ENCODE peak calls at places on chromosomes 13 and 19, in seven cellular contexts. One of them, this sample, is unnamed.

GRCh38 chr13:49840266-49840665 is 47.8 kb upstream of the KPNA3 start:
- DNase-seq in HCT116: no peak
- DNase-seq in GM12878: no peak
- DNase-seq in H1: no peak
- DNase-seq in HepG2: peak
- DNase-seq in K562: no peak
- DNase-seq in SK-N-SH: no peak
- DNase-seq in this sample: no peak

GRCh38 chr19:39124136-39124764 is 1.3 kb upstream of the PAK4 start:
- DNase-seq in HCT116: no peak
- DNase-seq in GM12878: no peak
- DNase-seq in H1: no peak
- DNase-seq in HepG2: peak
- DNase-seq in K562: no peak
- DNase-seq in SK-N-SH: no peak
- DNase-seq in this sample: no peak

GRCh38 chr13:49585220-49586157 is at the start of gene RCBTB1:
- DNase-seq in HCT116: peak
- DNase-seq in GM12878: no peak
- DNase-seq in H1: no peak
- DNase-seq in HepG2: peak
- DNase-seq in K562: peak
- DNase-seq in SK-N-SH: peak
- DNase-seq in this sample: no peak

GRCh38 chr13:46354143-46355087 is 32.6 kb downstream of the RUBCNL start:
- DNase-seq in HCT116: peak
- DNase-seq in GM12878: peak
- DNase-seq in H1: no peak
- DNase-seq in HepG2: peak
- DNase-seq in K562: no peak
- DNase-seq in SK-N-SH: no peak
- DNase-seq in this sample: peak

GRCh38 chr19:4052993-4053422 is 13.7 kb downstream of the ZBTB7A start:
- DNase-seq in HCT116: no peak
- DNase-seq in GM12878: no peak
- DNase-seq in H1: no peak
- DNase-seq in HepG2: peak
- DNase-seq in K562: no peak
- DNase-seq in SK-N-SH: no peak
- DNase-seq in this sample: no peak

GRCh38 chr13:43933378-43933777 is 53.7 kb downstream of the LACC1 start:
- DNase-seq in HCT116: no peak
- DNase-seq in GM12878: peak
- DNase-seq in H1: no peak
- DNase-seq in HepG2: no peak
- DNase-seq in K562: no peak
- DNase-seq in SK-N-SH: no peak
- DNase-seq in this sample: no peak

GRCh38 chr13:76016799-76017198 is 380.7 kb downstream of the LMO7 start:
- DNase-seq in HCT116: peak
- DNase-seq in GM12878: no peak
- DNase-seq in H1: no peak
- DNase-seq in HepG2: peak
- DNase-seq in K562: peak
- DNase-seq in SK-N-SH: peak
- DNase-seq in this sample: no peak

GRCh38 chr19:535017-535835 is 3.7 kb downstream of the CDC34 start:
- DNase-seq in HCT116: no peak
- DNase-seq in GM12878: no peak
- DNase-seq in H1: no peak
- DNase-seq in HepG2: no peak
- DNase-seq in K562: peak
- DNase-seq in SK-N-SH: no peak
- DNase-seq in this sample: no peak

GRCh38 chr13:98172570-98173405 is 4.3 kb downstream of the RNF113B start:
- DNase-seq in HCT116: no peak
- DNase-seq in GM12878: no peak
- DNase-seq in H1: no peak
- DNase-seq in HepG2: no peak
- DNase-seq in K562: no peak
- DNase-seq in SK-N-SH: peak
- DNase-seq in this sample: no peak

GRCh38 chr19:52896431-52897148 is 845 bp downstream of the ZNF320 start:
- DNase-seq in HCT116: no peak
- DNase-seq in GM12878: no peak
- DNase-seq in H1: no peak
- DNase-seq in HepG2: no peak
- DNase-seq in K562: peak
- DNase-seq in SK-N-SH: peak
- DNase-seq in this sample: no peak

GRCh38 chr19:56637976-56638555 is 4.9 kb upstream of the SMIM17 start:
- DNase-seq in HCT116: no peak
- DNase-seq in GM12878: no peak
- DNase-seq in H1: peak
- DNase-seq in HepG2: peak
- DNase-seq in K562: peak
- DNase-seq in SK-N-SH: no peak
- DNase-seq in this sample: no peak

GRCh38 chr19:4594199-4594598 is 34.7 kb upstream of the SEMA6B start:
- DNase-seq in HCT116: no peak
- DNase-seq in GM12878: no peak
- DNase-seq in H1: no peak
- DNase-seq in HepG2: no peak
- DNase-seq in K562: no peak
- DNase-seq in SK-N-SH: no peak
- DNase-seq in this sample: no peak

GRCh38 chr13:113554333-113554700 is 30.2 kb upstream of the TFDP1 start:
- DNase-seq in HCT116: no peak
- DNase-seq in GM12878: no peak
- DNase-seq in H1: no peak
- DNase-seq in HepG2: no peak
- DNase-seq in K562: no peak
- DNase-seq in SK-N-SH: no peak
- DNase-seq in this sample: no peak

GRCh38 chr19:5951338-5951861 is 26.5 kb downstream of the RANBP3 start:
- DNase-seq in HCT116: no peak
- DNase-seq in GM12878: no peak
- DNase-seq in H1: no peak
- DNase-seq in HepG2: no peak
- DNase-seq in K562: no peak
- DNase-seq in SK-N-SH: no peak
- DNase-seq in this sample: no peak

GRCh38 chr13:44155422-44156293 is 218.0 kb upstream of the SERP2 start:
- DNase-seq in HCT116: no peak
- DNase-seq in GM12878: no peak
- DNase-seq in H1: no peak
- DNase-seq in HepG2: no peak
- DNase-seq in K562: peak
- DNase-seq in SK-N-SH: no peak
- DNase-seq in this sample: no peak

GRCh38 chr13:26257049-26257448 is 3.1 kb downstream of the CDK8 start:
- DNase-seq in HCT116: no peak
- DNase-seq in GM12878: no peak
- DNase-seq in H1: no peak
- DNase-seq in HepG2: no peak
- DNase-seq in K562: no peak
- DNase-seq in SK-N-SH: no peak
- DNase-seq in this sample: no peak

GRCh38 chr19:29694669-29695627 is 20.1 kb downstream of the C19orf12 start:
- DNase-seq in HCT116: no peak
- DNase-seq in GM12878: no peak
- DNase-seq in H1: peak
- DNase-seq in HepG2: peak
- DNase-seq in K562: peak
- DNase-seq in SK-N-SH: peak
- DNase-seq in this sample: no peak

GRCh38 chr13:64154514-64154913 is 2738.9 kb upstream of the PCDH20 start:
- DNase-seq in HCT116: peak
- DNase-seq in GM12878: no peak
- DNase-seq in H1: no peak
- DNase-seq in HepG2: no peak
- DNase-seq in K562: no peak
- DNase-seq in SK-N-SH: peak
- DNase-seq in this sample: no peak

GRCh38 chr13:92833071-92833470 is 393.5 kb upstream of the GPC6 start:
- DNase-seq in HCT116: no peak
- DNase-seq in GM12878: no peak
- DNase-seq in H1: no peak
- DNase-seq in HepG2: no peak
- DNase-seq in K562: no peak
- DNase-seq in SK-N-SH: no peak
- DNase-seq in this sample: no peak

GRCh38 chr13:44142911-44143665 is 230.5 kb upstream of the SERP2 start:
- DNase-seq in HCT116: peak
- DNase-seq in GM12878: no peak
- DNase-seq in H1: no peak
- DNase-seq in HepG2: no peak
- DNase-seq in K562: peak
- DNase-seq in SK-N-SH: no peak
- DNase-seq in this sample: no peak

GRCh38 chr19:1540353-1540925 is 16.6 kb downstream of the PLK5 start:
- DNase-seq in HCT116: no peak
- DNase-seq in GM12878: no peak
- DNase-seq in H1: no peak
- DNase-seq in HepG2: no peak
- DNase-seq in K562: no peak
- DNase-seq in SK-N-SH: no peak
- DNase-seq in this sample: no peak

GRCh38 chr19:13092608-13093260 is 9.9 kb downstream of the LYL1 start:
- DNase-seq in HCT116: no peak
- DNase-seq in GM12878: no peak
- DNase-seq in H1: no peak
- DNase-seq in HepG2: peak
- DNase-seq in K562: no peak
- DNase-seq in SK-N-SH: no peak
- DNase-seq in this sample: no peak

GRCh38 chr13:52599853-52600603 is 42.2 kb upstream of the HNRNPA1L2 start:
- DNase-seq in HCT116: no peak
- DNase-seq in GM12878: no peak
- DNase-seq in H1: no peak
- DNase-seq in HepG2: no peak
- DNase-seq in K562: no peak
- DNase-seq in SK-N-SH: peak
- DNase-seq in this sample: no peak

GRCh38 chr13:45925151-45925550 is 73.6 kb upstream of the SIAH3 start:
- DNase-seq in HCT116: no peak
- DNase-seq in GM12878: no peak
- DNase-seq in H1: no peak
- DNase-seq in HepG2: no peak
- DNase-seq in K562: peak
- DNase-seq in SK-N-SH: no peak
- DNase-seq in this sample: no peak

GRCh38 chr13:105956891-105957290 is 578.6 kb downstream of the EFNB2 start:
- DNase-seq in HCT116: no peak
- DNase-seq in GM12878: no peak
- DNase-seq in H1: no peak
- DNase-seq in HepG2: no peak
- DNase-seq in K562: no peak
- DNase-seq in SK-N-SH: no peak
- DNase-seq in this sample: no peak

GRCh38 chr19:37855098-37855497 is 51.3 kb downstream of the WDR87 start:
- DNase-seq in HCT116: no peak
- DNase-seq in GM12878: no peak
- DNase-seq in H1: no peak
- DNase-seq in HepG2: no peak
- DNase-seq in K562: no peak
- DNase-seq in SK-N-SH: peak
- DNase-seq in this sample: no peak

GRCh38 chr13:94583926-94584325 is 12.0 kb downstream of the TGDS start:
- DNase-seq in HCT116: no peak
- DNase-seq in GM12878: no peak
- DNase-seq in H1: no peak
- DNase-seq in HepG2: no peak
- DNase-seq in K562: no peak
- DNase-seq in SK-N-SH: no peak
- DNase-seq in this sample: no peak

GRCh38 chr13:32731576-32731975 is 145.3 kb downstream of the PDS5B start:
- DNase-seq in HCT116: no peak
- DNase-seq in GM12878: no peak
- DNase-seq in H1: no peak
- DNase-seq in HepG2: no peak
- DNase-seq in K562: no peak
- DNase-seq in SK-N-SH: no peak
- DNase-seq in this sample: no peak

GRCh38 chr19:33794578-33795369 is 1.9 kb upstream of the KCTD15 start:
- DNase-seq in HCT116: no peak
- DNase-seq in GM12878: no peak
- DNase-seq in H1: no peak
- DNase-seq in HepG2: no peak
- DNase-seq in K562: no peak
- DNase-seq in SK-N-SH: peak
- DNase-seq in this sample: no peak

GRCh38 chr19:16919496-16919895 is 30.7 kb downstream of the F2RL3 start:
- DNase-seq in HCT116: no peak
- DNase-seq in GM12878: no peak
- DNase-seq in H1: no peak
- DNase-seq in HepG2: no peak
- DNase-seq in K562: no peak
- DNase-seq in SK-N-SH: no peak
- DNase-seq in this sample: no peak
- TF ChIP-seq CTCF in HCT116: no peak
- TF ChIP-seq CTCF in GM12878: no peak
- TF ChIP-seq CTCF in H1: no peak
- TF ChIP-seq CTCF in HepG2: no peak
- TF ChIP-seq CTCF in K562: no peak
- TF ChIP-seq CTCF in SK-N-SH: no peak
- TF ChIP-seq CTCF in this sample: no peak

GRCh38 chr19:40177286-40178070 is 13.7 kb upstream of the MAP3K10 start:
- DNase-seq in HCT116: no peak
- DNase-seq in GM12878: no peak
- DNase-seq in H1: no peak
- DNase-seq in HepG2: no peak
- DNase-seq in K562: no peak
- DNase-seq in SK-N-SH: no peak
- DNase-seq in this sample: no peak
- TF ChIP-seq SIN3A in HCT116: no peak
- TF ChIP-seq SIN3A in GM12878: no peak
- TF ChIP-seq SIN3A in H1: no peak
- TF ChIP-seq SIN3A in HepG2: no peak
- TF ChIP-seq SIN3A in K562: no peak
- TF ChIP-seq SIN3A in SK-N-SH: no peak
- TF ChIP-seq SIN3A in this sample: no peak

GRCh38 chr13:35917942-35918645 is 213.1 kb downstream of the DCLK1 start:
- DNase-seq in HCT116: no peak
- DNase-seq in GM12878: no peak
- DNase-seq in H1: no peak
- DNase-seq in HepG2: no peak
- DNase-seq in K562: no peak
- DNase-seq in SK-N-SH: no peak
- DNase-seq in this sample: no peak
- H3K4me3 ChIP-seq in HCT116: no peak
- H3K4me3 ChIP-seq in GM12878: no peak
- H3K4me3 ChIP-seq in H1: no peak
- H3K4me3 ChIP-seq in HepG2: no peak
- H3K4me3 ChIP-seq in K562: no peak
- H3K4me3 ChIP-seq in SK-N-SH: peak
- H3K4me3 ChIP-seq in this sample: no peak

DNA sequence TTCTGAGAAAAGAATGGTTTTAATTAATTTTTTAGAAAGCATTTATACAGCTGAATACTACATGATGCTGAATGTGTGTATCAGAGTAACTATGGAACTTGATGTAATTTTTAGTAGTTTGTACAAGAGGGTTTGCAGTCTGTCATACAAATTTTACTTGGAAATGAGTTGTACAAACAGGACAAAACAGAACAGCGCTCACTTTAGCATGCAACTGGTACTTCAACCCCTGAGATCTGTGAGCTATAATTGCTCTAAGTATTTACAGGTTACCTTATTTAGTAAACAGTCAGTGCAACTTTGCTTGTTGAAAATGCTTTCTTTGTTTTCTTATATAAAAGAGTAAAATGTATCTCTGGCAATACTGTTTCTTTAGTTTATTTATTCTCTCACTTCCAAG is 719 bp downstream of the TNFRSF19 start:
- DNase-seq in HCT116: no peak
- DNase-seq in GM12878: no peak
- DNase-seq in H1: no peak
- DNase-seq in HepG2: peak
- DNase-seq in K562: no peak
- DNase-seq in SK-N-SH: no peak
- DNase-seq in this sample: no peak
- TF ChIP-seq CTCF in HCT116: no peak
- TF ChIP-seq CTCF in GM12878: peak
- TF ChIP-seq CTCF in H1: no peak
- TF ChIP-seq CTCF in HepG2: peak
- TF ChIP-seq CTCF in K562: no peak
- TF ChIP-seq CTCF in SK-N-SH: peak
- TF ChIP-seq CTCF in this sample: no peak

This sample was measured in Panc1.